ENCODE peak calls at places on chromosomes 11 and 22, in four cellular contexts. J, X, Y and M are unnamed samples.

GRCh38 chr11:30435488-30435887 is 112.6 kb downstream of the ARL14EP start:
- DNase-seq in J (no peak), Y (no peak), X (no peak), M (no peak)

GRCh38 chr11:18617688-18618340 is 16.3 kb downstream of the SPTY2D1 start:
- DNase-seq in X (no peak), J (no peak), Y (no peak), M (no peak)

GRCh38 chr11:78749243-78749730 is 174.6 kb upstream of the NARS2 start:
- DNase-seq in X (no peak), J (no peak), Y (no peak), M (no peak)

GRCh38 chr11:1875093-1875785 is 16.5 kb downstream of the PRR33 start:
- DNase-seq in X (no peak), Y (no peak), J (no peak), M (no peak)

GRCh38 chr11:1943576-1943975 is 3.6 kb upstream of the MRPL23 start:
- DNase-seq in X (no peak), J (no peak), Y (no peak), M (no peak)

GRCh38 chr11:8040921-8041285 is 40.1 kb upstream of the TUB start:
- DNase-seq in J (no peak), X (no peak), Y (no peak), M (no peak)

GRCh38 chr11:8789864-8790263 is 107.3 kb downstream of the RPL27A start:
- DNase-seq in X (no peak), Y (no peak), J (no peak), M (no peak)

GRCh38 chr11:61026121-61027031 is 54.9 kb downstream of the CD6 start:
- DNase-seq in X (no peak), Y (no peak), J (no peak), M (no peak)

GRCh38 chr11:84316866-84317560 is 1030.8 kb upstream of the CCDC90B start:
- DNase-seq in Y (no peak), X (no peak), J (no peak), M (no peak)

GRCh38 chr11:131668867-131669780 is 298.7 kb downstream of the NTM start:
- DNase-seq in Y (no peak), X (peak), J (peak), M (no peak)

GRCh38 chr22:32511274-32511673 is 36.7 kb downstream of the FBXO7 start:
- DNase-seq in J (no peak), Y (no peak), X (no peak), M (no peak)

GRCh38 chr22:37675930-37676571 is 615 bp downstream of the LGALS1 start:
- DNase-seq in J (no peak), X (peak), Y (no peak), M (no peak)

GRCh38 chr11:81986556-81987161 is 747.0 kb downstream of the FAM181B start:
- DNase-seq in Y (no peak), J (no peak), X (no peak), M (no peak)

GRCh38 chr11:116928102-116928777 is 90.8 kb upstream of the APOA1 start:
- DNase-seq in X (peak), Y (no peak), J (no peak), M (no peak)

GRCh38 chr11:46413755-46414465 is 22.3 kb upstream of the CHRM4 start:
- DNase-seq in J (no peak), Y (peak), X (no peak), M (no peak)

GRCh38 chr22:42788021-42788420 is 67.4 kb upstream of the A4GALT start:
- DNase-seq in J (no peak), Y (no peak), X (no peak), M (no peak)

GRCh38 chr11:73854680-73855079 is 22.0 kb downstream of the COA4 start:
- DNase-seq in X (no peak), J (no peak), Y (no peak), M (no peak)

GRCh38 chr11:111562692-111563389 is 22.3 kb downstream of the LAYN start:
- DNase-seq in X (no peak), Y (no peak), J (no peak), M (no peak)